ENCODE peak calls at places on chromosome X, in seven cellular contexts. A, Z, U, S, L, G and X are unnamed samples.

GRCh38 chrX:9844936-9845573 is 58.8 kb downstream of the SHROOM2 start:
- DNase-seq in A (no peak), Z (no peak), U (no peak), S (no peak), L (no peak), G (no peak), X (no peak)

GRCh38 chrX:75784689-75785491 is at the start of gene MAGEE2:
- DNase-seq in A (no peak), Z (no peak), U (no peak), S (no peak), L (no peak), G (peak; percentile 51), X (no peak)

GRCh38 chrX:111133389-111133788 is 37.4 kb downstream of the PAK3 start:
- DNase-seq in A (no peak), Z (no peak), U (no peak), S (no peak), L (peak; percentile 16), G (no peak), X (no peak)

GRCh38 chrX:111129949-111130348 is 34.0 kb downstream of the PAK3 start:
- DNase-seq in A (no peak), Z (no peak), U (no peak), S (no peak), L (no peak), G (no peak), X (no peak)

GRCh38 chrX:15451913-15452312 is 41.2 kb downstream of the PIR start:
- DNase-seq in A (no peak), Z (peak; percentile 44), U (no peak), S (no peak), L (peak; percentile 21), G (no peak), X (peak; percentile 29)

GRCh38 chrX:70013483-70014222 is 36.1 kb downstream of the AWAT2 start:
- DNase-seq in A (no peak), Z (peak; percentile 72), U (no peak), S (no peak), L (no peak), G (no peak), X (peak; percentile 37)

GRCh38 chrX:39854772-39855747 is 242.7 kb downstream of the BCOR start:
- DNase-seq in A (no peak), Z (no peak), U (peak; percentile 82), S (no peak), L (no peak), G (no peak), X (no peak)

GRCh38 chrX:23699636-23700194 is 32.4 kb downstream of the PRDX4 start:
- DNase-seq in A (peak; percentile 43), Z (no peak), U (no peak), S (peak; percentile 9), L (peak; percentile 14), G (no peak), X (peak; percentile 8)

GRCh38 chrX:13837290-13837745 is 20.4 kb upstream of the GPM6B start:
- DNase-seq in A (peak; percentile 36), Z (no peak), U (no peak), S (no peak), L (no peak), G (no peak), X (no peak)

GRCh38 chrX:129726307-129727111 is 12.3 kb upstream of the XPNPEP2 start:
- DNase-seq in A (peak; percentile 58), Z (peak; percentile 60), U (no peak), S (peak; percentile 30), L (peak; percentile 69), G (peak; percentile 73), X (peak; percentile 42)

GRCh38 chrX:102516314-102516936 is at the start of gene TMSB15A:
- DNase-seq in A (peak; percentile 72), Z (peak; percentile 75), U (no peak), S (peak; percentile 59), L (peak; percentile 28), G (peak; percentile 81), X (peak; percentile 47)

GRCh38 chrX:81206471-81206870 is 4.6 kb downstream of the SH3BGRL start:
- DNase-seq in A (no peak), Z (no peak), U (no peak), S (no peak), L (no peak), G (no peak), X (no peak)

GRCh38 chrX:118644378-118644777 is 83.0 kb upstream of the IL13RA1 start:
- DNase-seq in A (no peak), Z (no peak), U (no peak), S (no peak), L (peak; percentile 68), G (no peak), X (no peak)

GRCh38 chrX:12741416-12741815 is 49.8 kb upstream of the PRPS2 start:
- DNase-seq in A (no peak), Z (no peak), U (no peak), S (no peak), L (no peak), G (no peak), X (no peak)

DNA sequence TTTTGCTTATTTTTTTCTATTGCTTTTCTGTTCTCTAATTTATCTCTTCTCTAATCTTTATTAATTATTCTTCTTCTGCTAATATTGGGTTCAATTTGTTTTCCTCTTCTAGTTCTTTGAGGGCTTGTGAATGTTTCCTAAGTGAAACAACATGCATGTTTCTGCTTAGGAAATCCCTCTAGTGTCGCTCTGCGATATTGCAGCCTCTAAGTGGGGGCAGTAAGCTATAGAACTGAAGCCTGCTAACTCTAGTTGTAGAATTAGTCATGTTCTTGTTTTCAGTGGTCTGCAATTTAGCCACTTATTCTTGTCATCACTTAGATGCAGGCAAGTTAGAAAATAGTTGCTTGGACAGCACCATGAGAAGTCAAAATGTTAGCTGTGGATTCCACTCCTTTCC is 222.6 kb downstream of the SPIN4 start:
- DNase-seq in A (no peak), Z (no peak), U (peak; percentile 53), S (peak; percentile 47), L (peak; percentile 9), G (no peak), X (peak; percentile 9)
- H3K9me3 ChIP-seq in A (no peaks in the 10 kb centered on the region), Z (no peaks in the 10 kb centered on the region), U (no peaks in the 10 kb centered on the region), S (no peaks in the 10 kb centered on the region), L (peaks cover 1% of the 10 kb centered on the region), G (no peaks in the 10 kb centered on the region), X (no peaks in the 10 kb centered on the region)

GRCh38 chrX:1264556-1264955 is 4.1 kb upstream of the CSF2RA start:
- DNase-seq in A (no peak), Z (no peak), U (no peak), S (no peak), L (no peak), G (no peak), X (peak; percentile 72)
- H3K9me3 ChIP-seq in A (no peaks in the 10 kb centered on the region), Z (no peaks in the 10 kb centered on the region), U (no peaks in the 10 kb centered on the region), S (peaks cover 7% of the 10 kb centered on the region), L (peaks cover 26% of the 10 kb centered on the region), G (no peaks in the 10 kb centered on the region), X (peaks cover 12% of the 10 kb centered on the region)

DNA sequence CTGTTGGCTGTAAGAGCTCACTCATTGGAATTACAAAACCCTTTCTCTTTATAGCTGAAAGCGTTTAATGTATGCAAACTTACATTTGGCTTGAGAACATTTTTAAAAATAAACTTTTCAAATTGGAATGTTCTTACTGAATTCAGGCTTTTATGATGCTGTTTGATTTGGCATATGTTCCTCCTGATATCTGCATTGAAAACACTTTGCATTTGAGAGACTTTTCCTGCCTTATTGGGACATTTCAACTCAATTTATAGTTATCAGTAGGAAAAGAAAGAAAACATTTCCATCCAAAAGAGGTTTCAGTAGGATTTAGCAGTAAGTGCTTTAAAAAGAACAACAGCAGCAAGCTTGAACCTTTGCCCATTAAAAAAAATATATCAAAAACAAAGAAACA is 520.0 kb downstream of the IL1RAPL1 start:
- DNase-seq in A (no peak), Z (no peak), U (no peak), S (no peak), L (no peak), G (no peak), X (no peak)
- H3K9me3 ChIP-seq in A (no peaks in the 10 kb centered on the region), Z (no peaks in the 10 kb centered on the region), U (no peaks in the 10 kb centered on the region), S (no peaks in the 10 kb centered on the region), L (no peaks in the 10 kb centered on the region), G (no peaks in the 10 kb centered on the region), X (no peaks in the 10 kb centered on the region)

GRCh38 chrX:336227-336626 is 17.6 kb upstream of the GTPBP6 start:
- DNase-seq in A (no peak), Z (peak; percentile 9), U (no peak), S (no peak), L (no peak), G (peak; percentile 29), X (no peak)
- H3K9me3 ChIP-seq in A (no peaks in the 10 kb centered on the region), Z (no peaks in the 10 kb centered on the region), U (no peaks in the 10 kb centered on the region), S (no peaks in the 10 kb centered on the region), L (peaks cover 3% of the 10 kb centered on the region), G (no peaks in the 10 kb centered on the region), X (no peaks in the 10 kb centered on the region)

GRCh38 chrX:119687661-119688413 is 5.1 kb downstream of the SEPTIN6 start:
- DNase-seq in A (no peak), Z (no peak), U (no peak), S (no peak), L (no peak), G (no peak), X (peak; percentile 54)

GRCh38 chrX:119684916-119685224 is 8.1 kb downstream of the SEPTIN6 start:
- DNase-seq in A (no peak), Z (no peak), U (no peak), S (no peak), L (no peak), G (no peak), X (no peak)

GRCh38 chrX:119685225-119686066 is 7.5 kb downstream of the SEPTIN6 start:
- DNase-seq in A (no peak), Z (no peak), U (no peak), S (no peak), L (no peak), G (no peak), X (no peak)

GRCh38 chrX:119688856-119689455 is 4.0 kb downstream of the SEPTIN6 start:
- DNase-seq in A (no peak), Z (no peak), U (no peak), S (no peak), L (no peak), G (no peak), X (no peak)

GRCh38 chrX:119686087-119686639 is 6.8 kb downstream of the SEPTIN6 start:
- DNase-seq in A (peak; percentile 77), Z (no peak), U (peak; percentile 76), S (no peak), L (no peak), G (no peak), X (no peak)
- H3K9me3 ChIP-seq in A (no peaks in the 10 kb centered on the region), Z (no peaks in the 10 kb centered on the region), U (no peaks in the 10 kb centered on the region), S (no peaks in the 10 kb centered on the region), L (no peaks in the 10 kb centered on the region), G (no peaks in the 10 kb centered on the region), X (no peaks in the 10 kb centered on the region)

GRCh38 chrX:44975666-44976263 is 102.8 kb downstream of the KDM6A start:
- DNase-seq in A (no peak), Z (no peak), U (no peak), S (no peak), L (peak; percentile 5), G (no peak), X (no peak)
- H3K9me3 ChIP-seq in A (no peaks in the 10 kb centered on the region), Z (no peaks in the 10 kb centered on the region), U (peaks cover 15% of the 10 kb centered on the region), S (peaks cover 4% of the 10 kb centered on the region), L (peaks cover 2% of the 10 kb centered on the region), G (no peaks in the 10 kb centered on the region), X (no peaks in the 10 kb centered on the region)